ENCODE peak calls at places on chromosome 10, in nine cellular contexts. One of them, this sample, is unnamed.

GRCh38 chr10:24851595-24851994 is 100.8 kb downstream of the PRTFDC1 start:
- DNase-seq in neural crest cell: no peak
- DNase-seq in fibroblast of lung: peak; percentile 42
- DNase-seq in GOT3: no peak
- DNase-seq in HuH-7: no peak
- DNase-seq in epithelial cell of esophagus: peak; percentile 91
- DNase-seq in natural killer cell: no peak
- DNase-seq in CD4-positive, CD25-positive, alpha-beta regulatory T cell: peak; percentile 8
- DNase-seq in activated naive CD8-positive, alpha-beta T cell treated with anti-CD3 and anti-CD28 coated beads, Interleukin-2, amount 50 U/mL, for 24 hours: no peak
- DNase-seq in this sample: no peak

GRCh38 chr10:114305521-114305925 is 66.5 kb downstream of the VWA2 start:
- DNase-seq in neural crest cell: no peak
- DNase-seq in fibroblast of lung: no peak
- DNase-seq in GOT3: no peak
- DNase-seq in HuH-7: no peak
- DNase-seq in epithelial cell of esophagus: no peak
- DNase-seq in natural killer cell: no peak
- DNase-seq in CD4-positive, CD25-positive, alpha-beta regulatory T cell: no peak
- DNase-seq in activated naive CD8-positive, alpha-beta T cell treated with anti-CD3 and anti-CD28 coated beads, Interleukin-2, amount 50 U/mL, for 24 hours: no peak
- DNase-seq in this sample: no peak

GRCh38 chr10:317219-317868 is 182.1 kb downstream of the ZMYND11 start:
- DNase-seq in neural crest cell: no peak
- DNase-seq in fibroblast of lung: peak; percentile 98
- DNase-seq in GOT3: no peak
- DNase-seq in HuH-7: no peak
- DNase-seq in epithelial cell of esophagus: no peak
- DNase-seq in natural killer cell: no peak
- DNase-seq in CD4-positive, CD25-positive, alpha-beta regulatory T cell: no peak
- DNase-seq in activated naive CD8-positive, alpha-beta T cell treated with anti-CD3 and anti-CD28 coated beads, Interleukin-2, amount 50 U/mL, for 24 hours: peak; percentile 47
- DNase-seq in this sample: no peak

GRCh38 chr10:132102717-132103110 is 37.0 kb downstream of the JAKMIP3 start:
- DNase-seq in neural crest cell: no peak
- DNase-seq in fibroblast of lung: no peak
- DNase-seq in GOT3: no peak
- DNase-seq in HuH-7: no peak
- DNase-seq in epithelial cell of esophagus: no peak
- DNase-seq in natural killer cell: peak; percentile 12
- DNase-seq in CD4-positive, CD25-positive, alpha-beta regulatory T cell: no peak
- DNase-seq in activated naive CD8-positive, alpha-beta T cell treated with anti-CD3 and anti-CD28 coated beads, Interleukin-2, amount 50 U/mL, for 24 hours: no peak
- DNase-seq in this sample: no peak

GRCh38 chr10:77405771-77406241 is 231.8 kb downstream of the KCNMA1 start:
- DNase-seq in neural crest cell: peak; percentile 18
- DNase-seq in fibroblast of lung: peak; percentile 70
- DNase-seq in GOT3: no peak
- DNase-seq in HuH-7: no peak
- DNase-seq in epithelial cell of esophagus: peak; percentile 67
- DNase-seq in natural killer cell: no peak
- DNase-seq in CD4-positive, CD25-positive, alpha-beta regulatory T cell: no peak
- DNase-seq in activated naive CD8-positive, alpha-beta T cell treated with anti-CD3 and anti-CD28 coated beads, Interleukin-2, amount 50 U/mL, for 24 hours: peak; percentile 36
- DNase-seq in this sample: no peak

GRCh38 chr10:102401735-102402511 is 6.4 kb downstream of the NFKB2 start:
- DNase-seq in neural crest cell: no peak
- DNase-seq in fibroblast of lung: no peak
- DNase-seq in GOT3: no peak
- DNase-seq in HuH-7: no peak
- DNase-seq in epithelial cell of esophagus: peak; percentile 92
- DNase-seq in natural killer cell: no peak
- DNase-seq in CD4-positive, CD25-positive, alpha-beta regulatory T cell: no peak
- DNase-seq in activated naive CD8-positive, alpha-beta T cell treated with anti-CD3 and anti-CD28 coated beads, Interleukin-2, amount 50 U/mL, for 24 hours: no peak
- DNase-seq in this sample: no peak

GRCh38 chr10:62224606-62225005 is 44.0 kb downstream of the RTKN2 start:
- DNase-seq in neural crest cell: no peak
- DNase-seq in fibroblast of lung: no peak
- DNase-seq in GOT3: no peak
- DNase-seq in HuH-7: no peak
- DNase-seq in epithelial cell of esophagus: peak; percentile 81
- DNase-seq in natural killer cell: no peak
- DNase-seq in CD4-positive, CD25-positive, alpha-beta regulatory T cell: no peak
- DNase-seq in activated naive CD8-positive, alpha-beta T cell treated with anti-CD3 and anti-CD28 coated beads, Interleukin-2, amount 50 U/mL, for 24 hours: no peak
- DNase-seq in this sample: no peak

GRCh38 chr10:132357286-132358058 is 25.5 kb downstream of the LRRC27 start:
- DNase-seq in neural crest cell: no peak
- DNase-seq in fibroblast of lung: no peak
- DNase-seq in GOT3: no peak
- DNase-seq in HuH-7: no peak
- DNase-seq in epithelial cell of esophagus: no peak
- DNase-seq in natural killer cell: no peak
- DNase-seq in CD4-positive, CD25-positive, alpha-beta regulatory T cell: no peak
- DNase-seq in activated naive CD8-positive, alpha-beta T cell treated with anti-CD3 and anti-CD28 coated beads, Interleukin-2, amount 50 U/mL, for 24 hours: no peak
- DNase-seq in this sample: no peak

GRCh38 chr10:28922127-28922526 is 244.8 kb downstream of the BAMBI start:
- DNase-seq in neural crest cell: no peak
- DNase-seq in fibroblast of lung: no peak
- DNase-seq in GOT3: no peak
- DNase-seq in HuH-7: no peak
- DNase-seq in epithelial cell of esophagus: no peak
- DNase-seq in natural killer cell: no peak
- DNase-seq in CD4-positive, CD25-positive, alpha-beta regulatory T cell: no peak
- DNase-seq in activated naive CD8-positive, alpha-beta T cell treated with anti-CD3 and anti-CD28 coated beads, Interleukin-2, amount 50 U/mL, for 24 hours: no peak
- DNase-seq in this sample: no peak

GRCh38 chr10:58152698-58153263 is 114.9 kb downstream of the IPMK start:
- DNase-seq in neural crest cell: peak; percentile 47
- DNase-seq in fibroblast of lung: peak; percentile 63
- DNase-seq in GOT3: no peak
- DNase-seq in HuH-7: peak; percentile 6
- DNase-seq in epithelial cell of esophagus: peak; percentile 71
- DNase-seq in natural killer cell: no peak
- DNase-seq in CD4-positive, CD25-positive, alpha-beta regulatory T cell: no peak
- DNase-seq in activated naive CD8-positive, alpha-beta T cell treated with anti-CD3 and anti-CD28 coated beads, Interleukin-2, amount 50 U/mL, for 24 hours: peak; percentile 36
- DNase-seq in this sample: peak; percentile 79

GRCh38 chr10:30022590-30022989 is 36.8 kb downstream of the JCAD start:
- DNase-seq in neural crest cell: no peak
- DNase-seq in fibroblast of lung: no peak
- DNase-seq in GOT3: no peak
- DNase-seq in HuH-7: no peak
- DNase-seq in epithelial cell of esophagus: no peak
- DNase-seq in natural killer cell: no peak
- DNase-seq in CD4-positive, CD25-positive, alpha-beta regulatory T cell: no peak
- DNase-seq in activated naive CD8-positive, alpha-beta T cell treated with anti-CD3 and anti-CD28 coated beads, Interleukin-2, amount 50 U/mL, for 24 hours: no peak
- DNase-seq in this sample: no peak

GRCh38 chr10:114075093-114075492 is 31.4 kb downstream of the ADRB1 start:
- DNase-seq in neural crest cell: no peak
- DNase-seq in fibroblast of lung: no peak
- DNase-seq in GOT3: no peak
- DNase-seq in HuH-7: no peak
- DNase-seq in epithelial cell of esophagus: no peak
- DNase-seq in natural killer cell: no peak
- DNase-seq in CD4-positive, CD25-positive, alpha-beta regulatory T cell: no peak
- DNase-seq in activated naive CD8-positive, alpha-beta T cell treated with anti-CD3 and anti-CD28 coated beads, Interleukin-2, amount 50 U/mL, for 24 hours: no peak
- DNase-seq in this sample: no peak

GRCh38 chr10:33143160-33143728 is 185.2 kb upstream of the ITGB1 start:
- DNase-seq in neural crest cell: no peak
- DNase-seq in fibroblast of lung: peak; percentile 83
- DNase-seq in GOT3: no peak
- DNase-seq in HuH-7: no peak
- DNase-seq in epithelial cell of esophagus: peak; percentile 89
- DNase-seq in natural killer cell: no peak
- DNase-seq in CD4-positive, CD25-positive, alpha-beta regulatory T cell: no peak
- DNase-seq in activated naive CD8-positive, alpha-beta T cell treated with anti-CD3 and anti-CD28 coated beads, Interleukin-2, amount 50 U/mL, for 24 hours: peak; percentile 57
- DNase-seq in this sample: no peak

GRCh38 chr10:114879541-114880158 is 58.1 kb downstream of the FHIP2A start:
- DNase-seq in neural crest cell: peak; percentile 59
- DNase-seq in fibroblast of lung: peak; percentile 27
- DNase-seq in GOT3: no peak
- DNase-seq in HuH-7: peak; percentile 32
- DNase-seq in epithelial cell of esophagus: peak; percentile 20
- DNase-seq in natural killer cell: no peak
- DNase-seq in CD4-positive, CD25-positive, alpha-beta regulatory T cell: peak; percentile 36
- DNase-seq in activated naive CD8-positive, alpha-beta T cell treated with anti-CD3 and anti-CD28 coated beads, Interleukin-2, amount 50 U/mL, for 24 hours: peak; percentile 45
- DNase-seq in this sample: peak; percentile 43

GRCh38 chr10:79303631-79304478 is 43.4 kb upstream of the PPIF start:
- DNase-seq in neural crest cell: no peak
- DNase-seq in fibroblast of lung: no peak
- DNase-seq in GOT3: no peak
- DNase-seq in HuH-7: no peak
- DNase-seq in epithelial cell of esophagus: no peak
- DNase-seq in natural killer cell: no peak
- DNase-seq in CD4-positive, CD25-positive, alpha-beta regulatory T cell: no peak
- DNase-seq in activated naive CD8-positive, alpha-beta T cell treated with anti-CD3 and anti-CD28 coated beads, Interleukin-2, amount 50 U/mL, for 24 hours: no peak
- DNase-seq in this sample: no peak

GRCh38 chr10:60032723-60033122 is 126.4 kb upstream of the CCDC6 start:
- DNase-seq in neural crest cell: no peak
- DNase-seq in fibroblast of lung: peak; percentile 62
- DNase-seq in GOT3: no peak
- DNase-seq in HuH-7: peak; percentile 16
- DNase-seq in epithelial cell of esophagus: peak; percentile 80
- DNase-seq in natural killer cell: no peak
- DNase-seq in CD4-positive, CD25-positive, alpha-beta regulatory T cell: peak; percentile 24
- DNase-seq in activated naive CD8-positive, alpha-beta T cell treated with anti-CD3 and anti-CD28 coated beads, Interleukin-2, amount 50 U/mL, for 24 hours: peak; percentile 51
- DNase-seq in this sample: peak; percentile 67

GRCh38 chr10:91879514-91880170 is 29.6 kb downstream of the FGFBP3 start:
- DNase-seq in neural crest cell: no peak
- DNase-seq in fibroblast of lung: no peak
- DNase-seq in GOT3: no peak
- DNase-seq in HuH-7: no peak
- DNase-seq in epithelial cell of esophagus: no peak
- DNase-seq in natural killer cell: no peak
- DNase-seq in CD4-positive, CD25-positive, alpha-beta regulatory T cell: no peak
- DNase-seq in activated naive CD8-positive, alpha-beta T cell treated with anti-CD3 and anti-CD28 coated beads, Interleukin-2, amount 50 U/mL, for 24 hours: no peak
- DNase-seq in this sample: no peak

GRCh38 chr10:18094332-18094731 is 45.9 kb upstream of the CACNB2 start:
- DNase-seq in neural crest cell: no peak
- DNase-seq in fibroblast of lung: no peak
- DNase-seq in GOT3: no peak
- DNase-seq in HuH-7: no peak
- DNase-seq in epithelial cell of esophagus: no peak
- DNase-seq in natural killer cell: no peak
- DNase-seq in CD4-positive, CD25-positive, alpha-beta regulatory T cell: no peak
- DNase-seq in activated naive CD8-positive, alpha-beta T cell treated with anti-CD3 and anti-CD28 coated beads, Interleukin-2, amount 50 U/mL, for 24 hours: no peak
- DNase-seq in this sample: no peak

GRCh38 chr10:73887038-73888015 is 13.0 kb upstream of the CAMK2G start:
- DNase-seq in neural crest cell: no peak
- DNase-seq in fibroblast of lung: peak; percentile 95
- DNase-seq in GOT3: peak; percentile 56
- DNase-seq in HuH-7: no peak
- DNase-seq in epithelial cell of esophagus: peak; percentile 98
- DNase-seq in natural killer cell: no peak
- DNase-seq in CD4-positive, CD25-positive, alpha-beta regulatory T cell: no peak
- DNase-seq in activated naive CD8-positive, alpha-beta T cell treated with anti-CD3 and anti-CD28 coated beads, Interleukin-2, amount 50 U/mL, for 24 hours: no peak
- DNase-seq in this sample: peak; percentile 56

GRCh38 chr10:55966131-55966530 is 394.9 kb downstream of the ZWINT start:
- DNase-seq in neural crest cell: no peak
- DNase-seq in fibroblast of lung: no peak
- DNase-seq in GOT3: no peak
- DNase-seq in HuH-7: no peak
- DNase-seq in epithelial cell of esophagus: peak; percentile 12
- DNase-seq in natural killer cell: no peak
- DNase-seq in CD4-positive, CD25-positive, alpha-beta regulatory T cell: no peak
- DNase-seq in activated naive CD8-positive, alpha-beta T cell treated with anti-CD3 and anti-CD28 coated beads, Interleukin-2, amount 50 U/mL, for 24 hours: no peak
- DNase-seq in this sample: no peak

GRCh38 chr10:93815304-93816091 is 57.8 kb downstream of the LGI1 start:
- DNase-seq in neural crest cell: peak; percentile 19
- DNase-seq in fibroblast of lung: no peak
- DNase-seq in GOT3: no peak
- DNase-seq in HuH-7: no peak
- DNase-seq in epithelial cell of esophagus: no peak
- DNase-seq in natural killer cell: no peak
- DNase-seq in CD4-positive, CD25-positive, alpha-beta regulatory T cell: no peak
- DNase-seq in activated naive CD8-positive, alpha-beta T cell treated with anti-CD3 and anti-CD28 coated beads, Interleukin-2, amount 50 U/mL, for 24 hours: no peak
- DNase-seq in this sample: peak; percentile 40

GRCh38 chr10:10209152-10209551 is 808.5 kb upstream of the CELF2 start:
- DNase-seq in neural crest cell: no peak
- DNase-seq in fibroblast of lung: peak; percentile 94
- DNase-seq in GOT3: no peak
- DNase-seq in HuH-7: no peak
- DNase-seq in epithelial cell of esophagus: peak; percentile 46
- DNase-seq in natural killer cell: no peak
- DNase-seq in CD4-positive, CD25-positive, alpha-beta regulatory T cell: no peak
- DNase-seq in activated naive CD8-positive, alpha-beta T cell treated with anti-CD3 and anti-CD28 coated beads, Interleukin-2, amount 50 U/mL, for 24 hours: no peak
- DNase-seq in this sample: peak; percentile 18

GRCh38 chr10:123967626-123968243 is 76.1 kb upstream of the CPXM2 start:
- DNase-seq in neural crest cell: peak; percentile 88
- DNase-seq in fibroblast of lung: peak; percentile 37
- DNase-seq in GOT3: peak; percentile 36
- DNase-seq in HuH-7: peak; percentile 88
- DNase-seq in epithelial cell of esophagus: peak; percentile 55
- DNase-seq in natural killer cell: peak; percentile 62
- DNase-seq in CD4-positive, CD25-positive, alpha-beta regulatory T cell: peak; percentile 9
- DNase-seq in activated naive CD8-positive, alpha-beta T cell treated with anti-CD3 and anti-CD28 coated beads, Interleukin-2, amount 50 U/mL, for 24 hours: peak; percentile 74
- DNase-seq in this sample: peak; percentile 40

GRCh38 chr10:71998840-71999194 is 34.6 kb downstream of the CHST3 start:
- DNase-seq in neural crest cell: no peak
- DNase-seq in fibroblast of lung: peak; percentile 77
- DNase-seq in GOT3: no peak
- DNase-seq in HuH-7: no peak
- DNase-seq in epithelial cell of esophagus: peak; percentile 90
- DNase-seq in natural killer cell: no peak
- DNase-seq in CD4-positive, CD25-positive, alpha-beta regulatory T cell: no peak
- DNase-seq in activated naive CD8-positive, alpha-beta T cell treated with anti-CD3 and anti-CD28 coated beads, Interleukin-2, amount 50 U/mL, for 24 hours: no peak
- DNase-seq in this sample: peak; percentile 58

GRCh38 chr10:43226851-43227845 is 39.7 kb downstream of the RASGEF1A start:
- DNase-seq in neural crest cell: no peak
- DNase-seq in fibroblast of lung: no peak
- DNase-seq in GOT3: no peak
- DNase-seq in HuH-7: no peak
- DNase-seq in epithelial cell of esophagus: no peak
- DNase-seq in natural killer cell: peak; percentile 13
- DNase-seq in CD4-positive, CD25-positive, alpha-beta regulatory T cell: no peak
- DNase-seq in activated naive CD8-positive, alpha-beta T cell treated with anti-CD3 and anti-CD28 coated beads, Interleukin-2, amount 50 U/mL, for 24 hours: no peak
- DNase-seq in this sample: no peak

GRCh38 chr10:16944961-16945360 is 127.7 kb upstream of the RSU1 start:
- DNase-seq in neural crest cell: no peak
- DNase-seq in fibroblast of lung: no peak
- DNase-seq in GOT3: no peak
- DNase-seq in HuH-7: no peak
- DNase-seq in epithelial cell of esophagus: no peak
- DNase-seq in natural killer cell: no peak
- DNase-seq in CD4-positive, CD25-positive, alpha-beta regulatory T cell: no peak
- DNase-seq in activated naive CD8-positive, alpha-beta T cell treated with anti-CD3 and anti-CD28 coated beads, Interleukin-2, amount 50 U/mL, for 24 hours: no peak
- DNase-seq in this sample: no peak